ENCODE peak calls at places on chromosomes 1 and 21, in six cellular contexts. One of them, this sample, is unnamed.

GRCh38 chr1:223748773-223749733 is 36.7 kb downstream of the CAPN2 start:
- DNase-seq in NCI-H524: no peak
- DNase-seq in skeletal muscle cell: no peak
- DNase-seq in mesendoderm: peak
- DNase-seq in endothelial cell: peak
- DNase-seq in dorsolateral prefrontal cortex: peak
- DNase-seq in this sample: peak

GRCh38 chr1:61531725-61532124 is 193.2 kb downstream of the TM2D1 start:
- DNase-seq in mesendoderm: no peak
- DNase-seq in dorsolateral prefrontal cortex: no peak
- DNase-seq in endothelial cell: no peak
- DNase-seq in skeletal muscle cell: no peak
- DNase-seq in NCI-H524: no peak
- DNase-seq in this sample: no peak

GRCh38 chr1:64624446-64624766 is 120.5 kb upstream of the RAVER2 start:
- DNase-seq in mesendoderm: no peak
- DNase-seq in skeletal muscle cell: peak
- DNase-seq in NCI-H524: no peak
- DNase-seq in dorsolateral prefrontal cortex: no peak
- DNase-seq in endothelial cell: no peak
- DNase-seq in this sample: no peak

GRCh38 chr1:19317126-19317910 is 5.2 kb downstream of the SLC66A1 start:
- DNase-seq in dorsolateral prefrontal cortex: no peak
- DNase-seq in NCI-H524: no peak
- DNase-seq in endothelial cell: no peak
- DNase-seq in mesendoderm: peak
- DNase-seq in skeletal muscle cell: no peak
- DNase-seq in this sample: no peak

GRCh38 chr1:41615316-41615715 is 130.8 kb upstream of the EDN2 start:
- DNase-seq in dorsolateral prefrontal cortex: no peak
- DNase-seq in skeletal muscle cell: no peak
- DNase-seq in endothelial cell: no peak
- DNase-seq in NCI-H524: no peak
- DNase-seq in mesendoderm: no peak
- DNase-seq in this sample: no peak

GRCh38 chr1:35369922-35370671 is 101.6 kb downstream of the ZMYM4 start:
- DNase-seq in endothelial cell: peak
- DNase-seq in NCI-H524: peak
- DNase-seq in skeletal muscle cell: peak
- DNase-seq in mesendoderm: peak
- DNase-seq in dorsolateral prefrontal cortex: no peak
- DNase-seq in this sample: peak

GRCh38 chr1:91682882-91683597 is 182.4 kb downstream of the CDC7 start:
- DNase-seq in dorsolateral prefrontal cortex: no peak
- DNase-seq in endothelial cell: no peak
- DNase-seq in skeletal muscle cell: no peak
- DNase-seq in NCI-H524: no peak
- DNase-seq in mesendoderm: peak
- DNase-seq in this sample: no peak

GRCh38 chr1:225868631-225869330 is 13.4 kb downstream of the TMEM63A start:
- DNase-seq in NCI-H524: no peak
- DNase-seq in mesendoderm: no peak
- DNase-seq in dorsolateral prefrontal cortex: no peak
- DNase-seq in skeletal muscle cell: no peak
- DNase-seq in endothelial cell: no peak
- DNase-seq in this sample: no peak

GRCh38 chr1:110161822-110162221 is 11.5 kb downstream of the SLC6A17 start:
- DNase-seq in NCI-H524: no peak
- DNase-seq in dorsolateral prefrontal cortex: peak
- DNase-seq in mesendoderm: no peak
- DNase-seq in skeletal muscle cell: no peak
- DNase-seq in endothelial cell: no peak
- DNase-seq in this sample: no peak

GRCh38 chr1:58266242-58266641 is 280.3 kb downstream of the OMA1 start:
- DNase-seq in dorsolateral prefrontal cortex: no peak
- DNase-seq in mesendoderm: no peak
- DNase-seq in endothelial cell: no peak
- DNase-seq in skeletal muscle cell: no peak
- DNase-seq in NCI-H524: peak
- DNase-seq in this sample: peak

GRCh38 chr1:27435566-27436203 is 43.3 kb downstream of the GPR3 start:
- DNase-seq in mesendoderm: no peak
- DNase-seq in dorsolateral prefrontal cortex: no peak
- DNase-seq in NCI-H524: no peak
- DNase-seq in skeletal muscle cell: no peak
- DNase-seq in endothelial cell: no peak
- DNase-seq in this sample: no peak

GRCh38 chr1:84406209-84406917 is 8.1 kb downstream of the DNASE2B start:
- DNase-seq in NCI-H524: no peak
- DNase-seq in endothelial cell: no peak
- DNase-seq in mesendoderm: no peak
- DNase-seq in dorsolateral prefrontal cortex: no peak
- DNase-seq in skeletal muscle cell: no peak
- DNase-seq in this sample: no peak

GRCh38 chr1:49358036-49358435 is 581.3 kb upstream of the BEND5 start:
- DNase-seq in dorsolateral prefrontal cortex: no peak
- DNase-seq in endothelial cell: no peak
- DNase-seq in skeletal muscle cell: no peak
- DNase-seq in mesendoderm: no peak
- DNase-seq in NCI-H524: no peak
- DNase-seq in this sample: no peak

GRCh38 chr1:15762546-15762945 is 4.0 kb downstream of the FBLIM1 start:
- DNase-seq in mesendoderm: peak
- DNase-seq in dorsolateral prefrontal cortex: no peak
- DNase-seq in NCI-H524: no peak
- DNase-seq in endothelial cell: no peak
- DNase-seq in skeletal muscle cell: no peak
- DNase-seq in this sample: no peak

GRCh38 chr1:53697671-53698380 is 41.1 kb downstream of the GLIS1 start:
- DNase-seq in skeletal muscle cell: peak
- DNase-seq in mesendoderm: no peak
- DNase-seq in endothelial cell: no peak
- DNase-seq in NCI-H524: no peak
- DNase-seq in dorsolateral prefrontal cortex: peak
- DNase-seq in this sample: no peak

GRCh38 chr1:79006564-79006963 is at the start of gene ADGRL4:
- DNase-seq in endothelial cell: peak
- DNase-seq in NCI-H524: no peak
- DNase-seq in skeletal muscle cell: peak
- DNase-seq in mesendoderm: peak
- DNase-seq in dorsolateral prefrontal cortex: no peak
- DNase-seq in this sample: peak

GRCh38 chr1:234722904-234723588 is 113.1 kb upstream of the IRF2BP2 start:
- DNase-seq in dorsolateral prefrontal cortex: peak
- DNase-seq in endothelial cell: no peak
- DNase-seq in skeletal muscle cell: peak
- DNase-seq in mesendoderm: peak
- DNase-seq in NCI-H524: no peak
- DNase-seq in this sample: peak

GRCh38 chr1:152444045-152444444 is 30.0 kb upstream of the CRNN start:
- DNase-seq in skeletal muscle cell: no peak
- DNase-seq in endothelial cell: no peak
- DNase-seq in mesendoderm: no peak
- DNase-seq in dorsolateral prefrontal cortex: no peak
- DNase-seq in NCI-H524: no peak
- DNase-seq in this sample: no peak

GRCh38 chr1:57307382-57307781 is 116.5 kb downstream of the DAB1 start:
- DNase-seq in skeletal muscle cell: no peak
- DNase-seq in NCI-H524: peak
- DNase-seq in dorsolateral prefrontal cortex: no peak
- DNase-seq in endothelial cell: no peak
- DNase-seq in mesendoderm: peak
- DNase-seq in this sample: no peak

GRCh38 chr21:46613391-46613790 is 8.5 kb upstream of the S100B start:
- DNase-seq in endothelial cell: no peak
- DNase-seq in mesendoderm: no peak
- DNase-seq in dorsolateral prefrontal cortex: no peak
- DNase-seq in NCI-H524: no peak
- DNase-seq in skeletal muscle cell: no peak
- DNase-seq in this sample: no peak

GRCh38 chr1:204711947-204712701 is 26.6 kb upstream of the LRRN2 start:
- DNase-seq in mesendoderm: peak
- DNase-seq in dorsolateral prefrontal cortex: no peak
- DNase-seq in endothelial cell: no peak
- DNase-seq in skeletal muscle cell: no peak
- DNase-seq in NCI-H524: peak
- DNase-seq in this sample: peak

GRCh38 chr1:40450491-40451237 is 388 bp downstream of the ZFP69B start:
- DNase-seq in endothelial cell: no peak
- DNase-seq in mesendoderm: peak
- DNase-seq in skeletal muscle cell: peak
- DNase-seq in NCI-H524: peak
- DNase-seq in dorsolateral prefrontal cortex: peak
- DNase-seq in this sample: peak

GRCh38 chr1:238252033-238252802 is 361.5 kb upstream of the ZP4 start:
- DNase-seq in skeletal muscle cell: peak
- DNase-seq in NCI-H524: peak
- DNase-seq in endothelial cell: peak
- DNase-seq in dorsolateral prefrontal cortex: peak
- DNase-seq in mesendoderm: peak
- DNase-seq in this sample: peak

GRCh38 chr21:44878053-44878982 is 4.8 kb upstream of the PTTG1IP start:
- DNase-seq in dorsolateral prefrontal cortex: no peak
- DNase-seq in mesendoderm: no peak
- DNase-seq in NCI-H524: no peak
- DNase-seq in skeletal muscle cell: no peak
- DNase-seq in endothelial cell: no peak
- DNase-seq in this sample: no peak

GRCh38 chr1:241357366-241358305 is 631 bp upstream of the RGS7 start:
- DNase-seq in NCI-H524: no peak
- DNase-seq in skeletal muscle cell: no peak
- DNase-seq in dorsolateral prefrontal cortex: peak
- DNase-seq in mesendoderm: peak
- DNase-seq in endothelial cell: no peak
- DNase-seq in this sample: no peak

GRCh38 chr1:26075421-26076144 is 8.2 kb upstream of the TRIM63 start:
- DNase-seq in dorsolateral prefrontal cortex: no peak
- DNase-seq in skeletal muscle cell: no peak
- DNase-seq in endothelial cell: no peak
- DNase-seq in NCI-H524: no peak
- DNase-seq in mesendoderm: no peak
- DNase-seq in this sample: no peak

GRCh38 chr1:1157426-1157913 is 16.2 kb upstream of the TTLL10 start:
- DNase-seq in NCI-H524: no peak
- DNase-seq in endothelial cell: peak
- DNase-seq in skeletal muscle cell: peak
- DNase-seq in mesendoderm: peak
- DNase-seq in dorsolateral prefrontal cortex: peak
- DNase-seq in this sample: peak

GRCh38 chr1:200038987-200039848 is 11.7 kb downstream of the NR5A2 start:
- DNase-seq in mesendoderm: peak
- DNase-seq in dorsolateral prefrontal cortex: no peak
- DNase-seq in skeletal muscle cell: no peak
- DNase-seq in NCI-H524: peak
- DNase-seq in endothelial cell: peak
- DNase-seq in this sample: peak

GRCh38 chr21:16082038-16082816 is 352.4 kb downstream of the USP25 start:
- DNase-seq in endothelial cell: no peak
- DNase-seq in skeletal muscle cell: no peak
- DNase-seq in dorsolateral prefrontal cortex: no peak
- DNase-seq in mesendoderm: no peak
- DNase-seq in NCI-H524: peak
- DNase-seq in this sample: no peak

GRCh38 chr1:150572918-150573647 is 6.3 kb downstream of the MCL1 start:
- DNase-seq in dorsolateral prefrontal cortex: no peak
- DNase-seq in mesendoderm: no peak
- DNase-seq in endothelial cell: no peak
- DNase-seq in skeletal muscle cell: no peak
- DNase-seq in NCI-H524: no peak
- DNase-seq in this sample: no peak

GRCh38 chr21:16125274-16125673 is 395.5 kb downstream of the USP25 start:
- DNase-seq in skeletal muscle cell: no peak
- DNase-seq in NCI-H524: no peak
- DNase-seq in endothelial cell: no peak
- DNase-seq in mesendoderm: no peak
- DNase-seq in dorsolateral prefrontal cortex: no peak
- DNase-seq in this sample: no peak

GRCh38 chr21:32702702-32703101 is 25.1 kb downstream of the SYNJ1 start:
- DNase-seq in endothelial cell: no peak
- DNase-seq in dorsolateral prefrontal cortex: no peak
- DNase-seq in mesendoderm: peak
- DNase-seq in skeletal muscle cell: peak
- DNase-seq in NCI-H524: no peak
- DNase-seq in this sample: no peak

GRCh38 chr21:31145271-31145801 is 107.1 kb upstream of the KRTAP19-8 start:
- DNase-seq in endothelial cell: no peak
- DNase-seq in dorsolateral prefrontal cortex: no peak
- DNase-seq in mesendoderm: no peak
- DNase-seq in NCI-H524: no peak
- DNase-seq in skeletal muscle cell: no peak
- DNase-seq in this sample: no peak

GRCh38 chr1:151535326-151536271 is 4.5 kb upstream of the TUFT1 start:
- DNase-seq in dorsolateral prefrontal cortex: no peak
- DNase-seq in NCI-H524: no peak
- DNase-seq in endothelial cell: no peak
- DNase-seq in skeletal muscle cell: no peak
- DNase-seq in mesendoderm: peak
- DNase-seq in this sample: no peak